ENCODE peak calls at places on chromosomes 16 and 17, in four cellular contexts. M is MM.1S, Z is IMR-90, W is dorsolateral prefrontal cortex. G is an unnamed sample.
A peak's percentile ranks its signal among the peaks of the same experiment; 100 is the strongest.

GRCh38 chr17:81147701-81148100 is 17.6 kb upstream of the PVALEF start:
- DNase-seq in M (no peak), Z (no peak), W (no peak), G (no peak)

GRCh38 chr16:55421225-55421624 is 57.8 kb upstream of the MMP2 start:
- DNase-seq in M (no peak), Z (no peak), W (no peak), G (no peak)

GRCh38 chr16:86298166-86299131 is 211.9 kb upstream of the FOXF1 start:
- DNase-seq in M (no peak), Z (peak; percentile 88), W (no peak), G (peak; percentile 15)

GRCh38 chr17:44493339-44493738 is 9.9 kb downstream of the GPATCH8 start:
- DNase-seq in M (no peak), Z (no peak), W (no peak), G (no peak)

GRCh38 chr16:24253192-24253591 is 2.9 kb upstream of the CACNG3 start:
- DNase-seq in M (peak; percentile 39), Z (peak; percentile 38), W (peak; percentile 64), G (peak; percentile 60)

GRCh38 chr17:75412455-75413317 is 7.2 kb upstream of the GRB2 start:
- DNase-seq in M (peak; percentile 78), Z (peak; percentile 62), W (peak; percentile 68), G (peak; percentile 74)

GRCh38 chr17:9273334-9274118 is 252.2 kb downstream of the NTN1 start:
- DNase-seq in M (no peak), Z (peak; percentile 52), W (no peak), G (no peak)

GRCh38 chr16:88640520-88641247 is 2.3 kb downstream of the IL17C start:
- DNase-seq in M (no peak), Z (no peak), W (no peak), G (no peak)

GRCh38 chr16:57175896-57176295 is 9.9 kb downstream of the PSME3IP1 start:
- DNase-seq in M (no peak), Z (no peak), W (no peak), G (no peak)

GRCh38 chr16:75443301-75443700 is 10.0 kb upstream of the CFDP1 start:
- DNase-seq in M (no peak), Z (peak; percentile 33), W (no peak), G (no peak)

GRCh38 chr17:72349508-72350472 is 229.0 kb downstream of the SOX9 start:
- DNase-seq in M (no peak), Z (no peak), W (no peak), G (no peak)

GRCh38 chr16:50473375-50473945 is 74.7 kb upstream of the NKD1 start:
- DNase-seq in M (no peak), Z (no peak), W (no peak), G (peak; percentile 39)

GRCh38 chr16:1800703-1801102 is 7.2 kb upstream of the IGFALS start:
- DNase-seq in M (no peak), Z (no peak), W (no peak), G (no peak)

GRCh38 chr16:81623365-81624102 is 155.6 kb upstream of the PLCG2 start:
- DNase-seq in M (peak; percentile 65), Z (peak; percentile 43), W (peak; percentile 66), G (peak; percentile 73)

GRCh38 chr16:69130461-69130860 is 1.9 kb downstream of the CHTF8 start:
- DNase-seq in M (no peak), Z (no peak), W (no peak), G (no peak)

GRCh38 chr16:73265124-73265838 is 217.4 kb upstream of the ZFHX3 start:
- DNase-seq in M (no peak), Z (no peak), W (no peak), G (no peak)

GRCh38 chr17:17414316-17414937 is 62.4 kb upstream of the MED9 start:
- DNase-seq in M (no peak), Z (peak; percentile 80), W (peak; percentile 41), G (peak; percentile 70)

GRCh38 chr17:47738178-47738577 is 5.1 kb downstream of the TBX21 start:
- DNase-seq in M (no peak), Z (no peak), W (no peak), G (no peak)

GRCh38 chr16:60929-61878 is 7.6 kb downstream of the SNRNP25 start:
- DNase-seq in M (no peak), Z (no peak), W (no peak), G (no peak)

GRCh38 chr17:8621585-8621984 is 8.9 kb downstream of the MYH10 start:
- DNase-seq in M (no peak), Z (peak; percentile 59), W (no peak), G (no peak)

GRCh38 chr17:78113804-78114785 is 14.5 kb downstream of the TMC6 start:
- DNase-seq in M (no peak), Z (no peak), W (no peak), G (no peak)

DNA sequence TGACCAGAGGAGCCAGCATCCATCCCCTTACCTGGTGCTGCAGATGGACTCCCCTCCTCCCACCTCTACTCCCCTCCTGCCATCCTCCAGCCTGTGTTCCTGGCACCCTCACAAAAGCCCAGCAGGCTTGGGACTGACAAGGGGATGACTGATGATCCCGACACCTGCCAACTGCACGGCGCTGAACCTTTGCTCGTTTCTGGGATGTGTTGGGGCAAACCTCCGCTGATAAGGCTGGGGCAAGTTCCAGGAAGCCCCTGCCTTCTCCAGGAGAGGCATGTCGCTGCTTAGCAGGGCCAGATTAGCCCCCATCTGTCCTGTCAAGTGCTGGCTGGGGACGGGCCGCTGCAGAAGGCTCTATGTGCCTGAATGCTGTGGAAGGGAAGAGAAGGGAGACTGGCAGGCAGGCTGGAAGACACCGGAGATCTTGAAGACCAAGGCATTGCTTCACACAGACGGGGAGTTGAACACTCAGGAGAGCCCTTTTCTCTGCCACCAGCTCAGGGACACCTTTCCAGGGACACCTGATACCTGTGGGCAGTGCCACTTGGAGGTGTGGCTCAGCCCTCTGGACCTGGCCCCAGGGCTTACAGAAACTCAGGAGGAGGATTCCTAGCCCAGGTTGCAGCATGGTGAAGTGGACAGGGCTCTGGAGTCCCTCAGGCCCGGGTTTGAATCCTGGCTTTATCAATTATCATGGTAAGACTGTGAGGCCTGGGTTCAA is 973 bp upstream of the KRT15 start:
- DNase-seq in M (no peak), Z (no peak), W (no peak), G (peak; percentile 91)
- TF ChIP-seq CTCF in M (no peak), Z (no peak), W (no peak), G (no peak)

GRCh38 chr17:76894842-76895241 is 26.6 kb downstream of the MGAT5B start:
- DNase-seq in M (no peak), Z (no peak), W (no peak), G (no peak)
- TF ChIP-seq CTCF in M (no peak), Z (no peak), W (no peak), G (no peak)

GRCh38 chr17:41416478-41416877 is 7.9 kb downstream of the KRT37 start:
- DNase-seq in M (no peak), Z (no peak), W (no peak), G (no peak)

GRCh38 chr17:41418116-41418860 is 6.1 kb downstream of the KRT37 start:
- DNase-seq in M (no peak), Z (no peak), W (no peak), G (no peak)

GRCh38 chr17:41415833-41416335 is 8.5 kb downstream of the KRT37 start:
- DNase-seq in M (no peak), Z (peak; percentile 55), W (no peak), G (no peak)

GRCh38 chr17:41419712-41420111 is 4.7 kb downstream of the KRT37 start:
- DNase-seq in M (no peak), Z (no peak), W (no peak), G (no peak)

GRCh38 chr17:41417576-41418015 is 6.8 kb downstream of the KRT37 start:
- DNase-seq in M (peak; percentile 29), Z (peak; percentile 43), W (no peak), G (peak; percentile 34)
- TF ChIP-seq CTCF in M (peak; percentile 57), Z (peak; percentile 20), W (no peak), G (peak; percentile 37)

GRCh38 chr17:38864636-38865398 is 5.0 kb upstream of the LASP1 start:
- DNase-seq in M (no peak), Z (peak; percentile 54), W (no peak), G (peak; percentile 64)
- TF ChIP-seq CTCF in M (no peak), Z (peak; percentile 46), W (no peak), G (no peak)

DNA sequence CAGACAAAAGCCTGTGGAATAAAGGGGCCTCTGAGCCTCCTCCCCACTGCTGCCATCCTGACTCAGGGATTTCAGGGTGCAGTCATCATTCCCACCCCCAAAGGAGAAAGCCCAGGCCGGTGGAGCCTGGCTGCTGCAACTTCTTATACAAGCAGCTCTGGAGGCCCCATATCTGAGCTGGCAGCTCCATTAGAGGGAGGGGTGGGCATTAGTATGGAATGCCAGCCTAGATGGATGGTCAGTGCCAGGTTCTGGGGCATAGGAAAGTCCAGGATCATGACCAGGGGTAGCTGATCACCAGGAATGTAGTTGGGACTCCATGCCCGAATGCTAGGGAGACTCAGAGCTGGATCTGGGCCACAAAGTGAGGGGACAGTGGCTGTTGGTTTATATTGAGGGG is 581.0 kb downstream of the KCNJ18 start:
- DNase-seq in M (no peak), Z (no peak), W (no peak), G (no peak)
- TF ChIP-seq CTCF in M (no peak), Z (no peak), W (no peak), G (no peak)

DNA sequence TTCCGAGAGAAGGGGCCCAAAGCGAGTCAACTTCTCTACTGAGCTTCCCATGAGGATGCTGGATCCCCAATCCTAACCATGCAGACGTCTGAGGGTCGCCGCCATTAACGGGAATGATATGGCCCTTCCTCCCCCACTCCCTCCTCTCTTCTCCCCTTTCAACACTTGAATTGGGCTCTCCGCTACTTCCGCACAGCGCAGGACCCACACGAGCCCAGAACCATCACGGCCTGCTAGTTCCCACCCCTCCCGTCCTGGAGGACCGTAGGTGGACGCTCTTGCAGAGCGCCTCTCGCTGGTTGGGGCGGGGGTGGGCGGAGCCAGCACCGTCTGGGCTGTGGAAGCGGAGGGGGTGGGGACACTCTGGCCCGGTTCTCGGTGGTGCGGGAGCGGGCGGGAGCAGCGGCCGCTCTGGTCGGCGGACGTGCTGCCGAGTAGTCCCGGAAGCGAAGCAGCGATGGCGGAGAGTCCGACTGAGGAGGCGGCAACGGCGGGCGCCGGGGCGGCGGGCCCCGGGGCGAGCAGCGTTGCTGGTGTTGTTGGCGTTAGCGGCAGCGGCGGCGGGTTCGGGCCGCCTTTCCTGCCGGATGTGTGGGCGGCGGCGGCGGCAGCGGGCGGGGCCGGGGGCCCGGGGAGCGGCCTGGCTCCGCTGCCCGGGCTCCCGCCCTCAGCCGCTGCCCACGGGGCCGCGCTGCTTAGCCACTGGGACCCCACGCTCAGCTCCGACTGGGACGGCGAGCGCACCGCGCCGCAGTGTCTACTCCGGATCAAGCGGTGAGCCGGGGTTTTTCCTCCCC is at the start of gene UBE2Z:
- DNase-seq in M (peak; percentile 95), Z (peak; percentile 95), W (peak; percentile 87), G (peak; percentile 93)
- TF ChIP-seq CTCF in M (peak; percentile 38), Z (peak; percentile 19), W (peak; percentile 56), G (no peak)

DNA sequence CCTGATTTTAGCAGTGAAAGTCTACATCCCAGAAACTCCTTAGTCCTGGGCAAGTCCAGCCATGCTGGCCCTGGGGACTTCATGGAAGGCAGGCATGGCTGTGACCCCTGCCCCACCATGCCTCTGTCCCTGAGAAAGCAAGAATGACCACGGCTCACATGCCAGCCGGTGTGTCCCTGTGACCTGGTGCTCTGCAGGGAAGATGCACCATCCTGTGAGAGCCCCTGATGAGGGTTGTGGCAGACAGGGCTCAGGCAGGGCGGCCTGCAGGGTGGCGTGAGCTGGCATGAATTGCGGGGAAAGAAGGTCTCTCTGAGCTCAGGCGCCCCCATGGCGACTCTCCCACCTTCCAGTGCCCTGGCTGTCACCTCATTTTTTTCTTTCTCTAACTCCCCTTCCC is 260.3 kb downstream of the RBFOX3 start:
- DNase-seq in M (no peak), Z (no peak), W (no peak), G (no peak)
- TF ChIP-seq CTCF in M (no peak), Z (no peak), W (no peak), G (no peak)

GRCh38 chr16:84084570-84085270 is 32.0 kb downstream of the MBTPS1 start:
- DNase-seq in M (peak; percentile 64), Z (peak; percentile 65), W (no peak), G (peak; percentile 77)
- TF ChIP-seq CTCF in M (peak; percentile 62), Z (peak; percentile 64), W (peak; percentile 62), G (peak; percentile 75)

G was measured in MCF 10A.